ENCODE peak calls at places on chromosomes 13 and 19, in eight cellular contexts. K is aorta, Y is right atrium auricular region, E is fibroblast of lung, W is PC-3, R is HAP-1, U is bronchial epithelial cell, P is ascending aorta. F is an unnamed sample.

GRCh38 chr13:113585828-113586355 is 1.3 kb downstream of the TFDP1 start:
- DNase-seq in Y (peak; percentile 18), E (no peak), U (no peak), W (no peak), P (peak; percentile 19), R (peak; percentile 7), K (no peak), F (no peak)

GRCh38 chr13:102298051-102298450 is 103.8 kb downstream of the FGF14 start:
- DNase-seq in W (no peak), Y (no peak), K (no peak), E (no peak), U (no peak), P (no peak), R (no peak), F (no peak)

GRCh38 chr13:85419611-85420010 is 379.6 kb downstream of the SLITRK6 start:
- DNase-seq in Y (no peak), P (no peak), E (no peak), K (no peak), R (no peak), U (peak; percentile 86), W (no peak), F (no peak)

GRCh38 chr13:24032252-24032651 is 128.3 kb upstream of the SPATA13 start:
- DNase-seq in W (no peak), U (no peak), R (no peak), E (peak; percentile 93), P (no peak), K (no peak), Y (no peak), F (no peak)

GRCh38 chr13:50334092-50334778 is 319.0 kb downstream of the KCNRG start:
- DNase-seq in W (no peak), E (no peak), P (no peak), R (no peak), U (no peak), K (no peak), Y (no peak), F (no peak)

GRCh38 chr19:15331419-15332310 is 674 bp downstream of the BRD4 start:
- DNase-seq in Y (no peak), K (peak; percentile 88), P (no peak), R (peak; percentile 70), E (peak; percentile 33), W (peak; percentile 43), U (no peak), F (peak; percentile 71)

GRCh38 chr13:29504691-29505090 is 90.8 kb downstream of the SLC7A1 start:
- DNase-seq in P (no peak), U (no peak), K (no peak), W (no peak), R (no peak), Y (no peak), E (no peak), F (no peak)

GRCh38 chr13:57992416-57992815 is 360.9 kb downstream of the PCDH17 start:
- DNase-seq in R (no peak), U (peak; percentile 16), K (no peak), Y (no peak), P (no peak), E (peak; percentile 57), W (no peak), F (no peak)

GRCh38 chr13:44040070-44040753 is 160.5 kb downstream of the LACC1 start:
- DNase-seq in W (peak; percentile 45), Y (no peak), R (no peak), U (peak; percentile 52), E (peak; percentile 44), P (no peak), K (no peak), F (no peak)

GRCh38 chr19:4278460-4278901 is 585 bp upstream of the SHD start:
- DNase-seq in U (no peak), K (no peak), W (no peak), Y (no peak), P (no peak), R (no peak), E (no peak), F (no peak)

GRCh38 chr19:48713041-48713863 is 6.3 kb downstream of the MAMSTR start:
- DNase-seq in W (no peak), K (no peak), Y (no peak), P (no peak), U (no peak), R (peak; percentile 70), E (peak; percentile 27), F (no peak)

GRCh38 chr13:99982021-99982740 is 597 bp downstream of the ZIC2 start:
- DNase-seq in E (peak; percentile 35), R (peak; percentile 52), K (no peak), U (no peak), P (peak; percentile 62), Y (peak; percentile 32), W (no peak), F (peak; percentile 50)

DNA sequence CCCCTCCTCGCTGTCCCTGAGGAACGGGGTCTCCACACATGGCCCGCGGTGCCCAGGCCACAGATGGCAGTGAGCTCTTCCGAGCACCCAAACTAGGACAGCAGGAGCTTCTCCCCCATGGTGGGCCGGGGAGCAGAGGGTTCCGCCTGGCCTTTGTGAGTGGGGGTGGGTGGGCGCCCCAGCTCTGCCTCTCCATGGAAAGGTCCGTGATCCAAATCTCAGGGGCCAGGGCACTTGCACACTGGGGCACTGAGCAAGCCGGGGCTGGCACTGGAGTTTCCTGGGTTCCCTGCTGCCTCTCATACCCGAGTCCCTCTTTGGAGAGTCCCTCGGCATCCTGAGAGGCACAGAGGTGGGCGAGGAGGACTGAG is 2.2 kb upstream of the DIRAS1 start:
- DNase-seq in P (no peak), K (no peak), W (no peak), R (no peak), E (no peak), U (no peak), Y (no peak), F (no peak)
- H3K27me3 ChIP-seq in P (peaks cover 11% of the 10 kb centered on the region), K (no peaks in the 10 kb centered on the region), W (no peaks in the 10 kb centered on the region), R (peaks cover 10% of the 10 kb centered on the region), E (peaks cover 8% of the 10 kb centered on the region), U (peaks cover 21% of the 10 kb centered on the region), Y (no peaks in the 10 kb centered on the region), F (peaks cover 5% of the 10 kb centered on the region)

GRCh38 chr19:42152285-42152684 is 20.0 kb upstream of the POU2F2 start:
- DNase-seq in E (no peak), K (no peak), Y (no peak), P (no peak), W (no peak), R (no peak), U (no peak), F (no peak)

GRCh38 chr19:42154471-42155323 is 22.5 kb upstream of the POU2F2 start:
- DNase-seq in P (no peak), E (no peak), R (no peak), K (no peak), U (no peak), W (no peak), Y (no peak), F (no peak)

GRCh38 chr19:42152876-42153275 is 20.6 kb upstream of the POU2F2 start:
- DNase-seq in K (no peak), P (no peak), R (no peak), E (no peak), Y (no peak), U (no peak), W (no peak), F (no peak)

GRCh38 chr19:42155796-42156195 is 23.6 kb upstream of the POU2F2 start:
- DNase-seq in E (no peak), P (no peak), Y (no peak), U (no peak), K (no peak), R (no peak), W (no peak), F (no peak)

DNA sequence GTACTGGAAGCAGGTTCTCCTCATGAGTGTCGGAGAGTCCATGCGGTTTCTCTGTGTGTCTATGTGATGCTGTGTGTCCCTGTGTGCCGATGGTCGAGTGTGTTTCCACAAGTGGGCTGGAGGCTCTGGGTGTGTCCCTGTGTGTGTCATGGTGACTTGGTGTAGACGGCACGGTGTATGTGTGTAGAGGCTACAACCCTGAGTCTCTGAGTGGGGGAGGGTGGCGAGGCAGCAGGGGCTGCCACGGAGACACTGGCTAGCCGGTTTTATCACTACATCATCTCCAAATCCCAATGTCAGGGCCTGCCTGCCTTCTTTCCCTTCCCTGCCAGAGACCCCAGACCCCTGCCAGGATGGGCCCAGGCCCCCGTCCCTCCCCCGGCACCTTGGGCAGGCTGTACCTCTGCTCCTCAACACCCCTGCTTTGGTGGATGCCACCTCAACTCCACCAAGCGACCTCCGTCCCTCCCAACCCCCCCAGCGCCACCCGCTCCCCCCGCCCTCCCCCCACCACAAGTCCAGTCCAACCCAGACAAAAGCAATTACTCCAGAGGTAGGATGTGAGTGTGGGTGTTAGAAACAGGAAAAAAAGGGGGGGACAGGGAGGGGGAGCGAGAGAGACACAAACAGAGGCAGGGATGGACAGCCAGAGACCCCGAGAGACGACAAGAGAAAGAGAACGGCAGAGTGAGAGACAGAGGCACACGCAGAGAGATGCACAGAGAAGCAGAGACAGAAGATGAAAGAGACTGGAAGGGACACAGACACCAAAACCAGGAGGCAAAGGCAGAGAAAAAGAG is 21.6 kb upstream of the POU2F2 start:
- DNase-seq in W (no peak), U (no peak), R (no peak), P (no peak), Y (no peak), E (no peak), K (no peak), F (no peak)
- H3K27me3 ChIP-seq in W (no peaks in the 10 kb centered on the region), U (peaks cover 33% of the 10 kb centered on the region), R (peaks cover 26% of the 10 kb centered on the region), P (no peaks in the 10 kb centered on the region), Y (no peaks in the 10 kb centered on the region), E (peaks cover 64% of the 10 kb centered on the region), K (no peaks in the 10 kb centered on the region), F (no peaks in the 10 kb centered on the region)

DNA sequence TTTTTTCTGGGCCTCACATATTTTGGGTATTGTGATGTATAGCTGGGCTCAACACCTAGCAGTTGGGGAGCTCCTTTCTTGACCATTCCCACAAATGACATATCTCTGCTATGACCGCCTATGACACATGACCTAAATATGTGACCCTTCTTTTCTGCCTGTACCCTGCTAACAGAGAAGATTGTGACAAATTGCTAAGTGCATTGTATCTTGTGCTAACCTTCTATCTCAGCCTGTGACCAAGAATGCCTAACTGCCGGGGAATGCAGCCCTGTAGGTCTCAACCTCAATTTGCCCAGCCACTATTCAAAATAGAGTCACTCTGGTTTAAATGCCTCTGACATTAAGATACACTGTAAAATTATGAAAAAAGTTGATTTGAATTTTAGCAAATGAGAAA is 6.8 kb upstream of the ZNF429 start:
- DNase-seq in Y (no peak), K (no peak), U (no peak), E (peak; percentile 15), R (no peak), W (no peak), P (no peak), F (no peak)
- H3K27me3 ChIP-seq in Y (no peaks in the 10 kb centered on the region), K (no peaks in the 10 kb centered on the region), U (no peaks in the 10 kb centered on the region), E (no peaks in the 10 kb centered on the region), R (no peaks in the 10 kb centered on the region), W (no peaks in the 10 kb centered on the region), P (no peaks in the 10 kb centered on the region), F (no peaks in the 10 kb centered on the region)

DNA sequence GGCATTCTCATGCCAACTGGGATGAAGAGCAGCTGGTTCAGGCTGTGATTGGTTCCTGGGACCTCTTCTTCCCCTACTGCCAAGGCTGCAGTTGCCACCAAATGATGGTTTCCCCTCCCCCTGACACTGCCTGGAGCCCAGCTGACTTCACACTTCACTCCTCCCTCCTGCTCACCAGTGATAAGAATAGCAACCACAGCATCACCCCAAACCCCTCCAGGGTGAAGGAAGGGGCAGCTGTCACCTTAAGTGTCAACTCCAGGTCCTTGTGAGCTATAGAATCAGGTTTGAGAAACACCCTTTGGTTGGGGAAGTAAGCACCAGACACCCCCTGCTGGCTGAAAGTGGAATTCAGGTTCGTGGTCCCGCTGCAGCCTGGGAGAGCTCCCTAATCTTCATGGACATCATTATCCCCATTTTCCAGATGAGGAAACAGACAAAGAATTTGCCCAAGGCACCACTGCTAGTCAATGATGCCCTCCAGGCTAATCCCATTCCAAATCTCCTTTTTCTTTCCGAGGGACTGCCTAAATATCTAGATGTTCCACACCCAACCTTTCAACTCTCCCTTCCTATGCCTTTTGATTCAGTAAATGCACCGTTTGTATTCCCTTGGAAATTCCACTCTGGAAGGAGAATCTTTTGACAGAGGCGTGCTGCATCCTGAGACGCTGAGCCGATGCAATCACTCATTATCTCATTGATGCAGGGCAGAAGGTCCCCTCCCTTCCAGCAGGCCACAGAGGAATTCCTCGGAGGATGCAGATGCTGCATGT is 50.5 kb upstream of the UQCRFS1 start:
- DNase-seq in W (peak; percentile 35), U (no peak), R (peak; percentile 68), Y (peak; percentile 65), E (no peak), P (no peak), K (no peak), F (peak; percentile 29)
- H3K27me3 ChIP-seq in W (peaks cover under 1% of the 10 kb centered on the region), U (no peaks in the 10 kb centered on the region), R (no peaks in the 10 kb centered on the region), Y (no peaks in the 10 kb centered on the region), E (no peaks in the 10 kb centered on the region), P (no peaks in the 10 kb centered on the region), K (no peaks in the 10 kb centered on the region), F (no peaks in the 10 kb centered on the region)

F was measured in CD4-positive, alpha-beta memory T cell.